ENCODE peak calls at places on chromosomes 2 and 18, in six cellular contexts. X, Y, T, U, A and Z are unnamed samples. For H3K4me1, the result is how much of the 10 kb centered on the place peaks cover.

GRCh38 chr18:36572135-36572856 is 256.5 kb downstream of the TPGS2 start:
- DNase-seq in X (peak), Y (no peak), T (peak), U (no peak), A (peak), Z (peak)

GRCh38 chr2:112821682-112822081 is 14.9 kb downstream of the IL1B start:
- DNase-seq in X (no peak), Y (no peak), T (no peak), U (no peak), A (no peak), Z (no peak)

GRCh38 chr18:48467231-48467630 is 58.0 kb upstream of the ZBTB7C start:
- DNase-seq in X (no peak), Y (no peak), T (no peak), U (no peak), A (no peak), Z (no peak)

GRCh38 chr2:67792796-67793195 is 270.0 kb downstream of the C1D start:
- DNase-seq in X (no peak), Y (no peak), T (no peak), U (no peak), A (no peak), Z (no peak)

GRCh38 chr2:180015951-180016709 is 9.0 kb upstream of the CWC22 start:
- DNase-seq in X (no peak), Y (no peak), T (no peak), U (no peak), A (no peak), Z (peak)

GRCh38 chr2:22355816-22356433 is 1029.1 kb upstream of the KLHL29 start:
- DNase-seq in X (peak), Y (peak), T (peak), U (peak), A (peak), Z (peak)

GRCh38 chr2:234454433-234454832 is 42.4 kb downstream of the ARL4C start:
- DNase-seq in X (no peak), Y (no peak), T (peak), U (no peak), A (no peak), Z (no peak)

GRCh38 chr2:230738391-230738811 is 25.8 kb downstream of the CAB39 start:
- DNase-seq in X (no peak), Y (no peak), T (no peak), U (no peak), A (no peak), Z (peak)

GRCh38 chr2:85826990-85827878 is 61.6 kb downstream of the ST3GAL5 start:
- DNase-seq in X (peak), Y (peak), T (peak), U (peak), A (peak), Z (peak)

GRCh38 chr18:62277045-62277444 is 48.1 kb upstream of the TNFRSF11A start:
- DNase-seq in X (no peak), Y (no peak), T (no peak), U (no peak), A (no peak), Z (no peak)

GRCh38 chr2:240135706-240136012 is 446 bp downstream of the COPS9 start:
- DNase-seq in X (no peak), Y (no peak), T (no peak), U (no peak), A (no peak), Z (no peak)
- H3K27ac ChIP-seq in X (no peak), Y (peak), T (no peak), U (peak), A (peak), Z (peak)

DNA sequence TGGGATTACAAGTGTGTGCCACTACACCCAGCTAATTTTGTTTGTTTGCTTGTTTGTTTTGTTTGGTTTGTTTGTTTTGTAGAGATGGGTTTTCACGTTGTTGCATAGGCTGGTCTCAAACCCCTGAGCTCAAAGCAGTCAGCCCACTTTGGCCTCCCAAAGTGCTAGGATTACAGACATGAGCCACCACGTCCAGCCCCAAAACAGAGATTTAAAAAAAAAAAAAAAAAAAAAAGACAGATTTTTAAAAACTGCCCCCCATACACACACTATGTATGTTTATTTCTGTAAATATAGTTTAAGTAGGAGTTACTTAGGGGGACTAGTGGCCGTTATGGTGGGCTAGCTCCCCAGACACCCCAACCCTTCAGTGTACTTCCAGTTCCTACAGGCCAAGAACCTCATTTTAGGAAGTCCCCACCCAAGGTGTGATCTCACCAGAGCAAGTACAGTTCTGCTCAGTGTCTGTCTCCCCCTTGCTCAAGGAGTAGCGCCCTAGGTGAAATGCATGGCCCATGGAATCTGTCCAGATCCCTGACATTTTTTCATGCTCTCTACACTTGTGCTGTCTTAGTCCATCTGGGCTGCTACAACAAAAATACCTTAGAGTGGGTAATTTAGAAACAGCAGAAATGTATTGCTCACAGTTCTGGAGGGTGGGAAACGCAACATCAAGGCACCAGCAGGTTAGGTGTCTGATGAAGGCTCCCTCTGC is 1.6 kb upstream of the TMBIM1 start:
- DNase-seq in X (no peak), Y (no peak), T (no peak), U (no peak), A (no peak), Z (no peak)
- H3K4me1 ChIP-seq in X (under half), Y (under half), T (under half), U (under half), A (under half), Z (under half)

GRCh38 chr2:57698935-57699449 is 347.6 kb upstream of the VRK2 start:
- DNase-seq in X (no peak), Y (no peak), T (no peak), U (no peak), A (no peak), Z (no peak)
- H3K27ac ChIP-seq in X (no peak), Y (no peak), T (no peak), U (no peak), A (no peak), Z (no peak)

GRCh38 chr2:101147971-101148370 is 3.2 kb downstream of the TBC1D8 start:
- DNase-seq in X (no peak), Y (no peak), T (no peak), U (no peak), A (no peak), Z (no peak)
- H3K4me1 ChIP-seq in X (under half), Y (under half), T (under half), U (under half), A (under half), Z (under half)